ENCODE peak calls at places on chromosomes 3 and 15, in seven cellular contexts. W, S, H, N, B, X and G are unnamed samples.
A peak's percentile ranks its signal among the peaks of the same experiment; 100 is the strongest.

GRCh38 chr3:15797600-15798303 is at the start of gene ANKRD28:
- DNase-seq in N (no peak), H (peak; percentile 95), B (peak; percentile 98), W (peak; percentile 97), X (no peak), S (peak; percentile 45), G (peak; percentile 66)

GRCh38 chr15:78837543-78837942 is 26.3 kb upstream of the ADAMTS7 start:
- DNase-seq in X (no peak), N (no peak), H (no peak), W (no peak), B (no peak), S (no peak), G (no peak)

GRCh38 chr3:156218353-156218744 is 98.0 kb downstream of the KCNAB1 start:
- DNase-seq in S (no peak), X (no peak), H (peak; percentile 76), B (no peak), N (no peak), W (no peak), G (no peak)

GRCh38 chr15:39075311-39075710 is 505.6 kb upstream of the THBS1 start:
- DNase-seq in W (peak; percentile 18), X (no peak), B (peak; percentile 91), S (no peak), H (no peak), N (no peak), G (no peak)

GRCh38 chr15:33600161-33600560 is 289.4 kb downstream of the RYR3 start:
- DNase-seq in H (no peak), S (no peak), B (no peak), N (no peak), W (no peak), X (no peak), G (no peak)

GRCh38 chr3:102827386-102827785 is 392.6 kb downstream of the ZPLD1 start:
- DNase-seq in B (no peak), S (no peak), W (no peak), N (no peak), X (no peak), H (no peak), G (no peak)

GRCh38 chr15:48936666-48937065 is 27.1 kb downstream of the SHC4 start:
- DNase-seq in S (no peak), H (no peak), W (no peak), B (peak; percentile 92), X (no peak), N (no peak), G (no peak)

GRCh38 chr3:149368850-149369497 is 8.5 kb downstream of the TM4SF1 start:
- DNase-seq in B (no peak), W (no peak), X (no peak), N (no peak), H (no peak), S (no peak), G (no peak)

GRCh38 chr15:90598053-90598577 is 68.4 kb downstream of the CRTC3 start:
- DNase-seq in X (no peak), S (no peak), B (peak; percentile 6), H (no peak), W (no peak), N (no peak), G (no peak)

GRCh38 chr3:152011812-152012735 is 138.6 kb downstream of the SUCNR1 start:
- DNase-seq in H (no peak), B (no peak), S (no peak), X (no peak), N (no peak), W (peak; percentile 32), G (no peak)

GRCh38 chr3:4836516-4836915 is 142.7 kb upstream of the BHLHE40 start:
- DNase-seq in W (no peak), N (no peak), S (no peak), H (no peak), X (no peak), B (no peak), G (no peak)